ENCODE peak calls at places on chromosomes 4 and X, in five cellular contexts. P is IMR-90, U is H9, M is neuronal stem cell, C is H1. G is an unnamed sample.

GRCh38 chr4:140688711-140689598 is 67.2 kb downstream of the TBC1D9 start:
- DNase-seq in P (peak; percentile 23), U (no peak), M (no peak), C (no peak), G (no peak)

GRCh38 chrX:108000751-108001150 is 18.6 kb upstream of the TEX13B start:
- DNase-seq in P (no peak), U (no peak), M (no peak), C (no peak), G (no peak)

GRCh38 chrX:155070975-155071693 is at the start of the genes BRCC3, CMC4 and MTCP1:
- DNase-seq in P (peak; percentile 79), U (peak; percentile 80), M (peak; percentile 60), C (peak; percentile 69), G (peak; percentile 72)

GRCh38 chr4:25104561-25104960 is 55.7 kb downstream of the SEPSECS start:
- DNase-seq in P (no peak), U (peak; percentile 4), M (no peak), C (peak; percentile 10), G (no peak)

GRCh38 chr4:154064244-154064643 is 275.4 kb upstream of the SFRP2 start:
- DNase-seq in P (no peak), U (peak; percentile 40), M (no peak), C (peak; percentile 46), G (no peak)

GRCh38 chr4:147312376-147313046 is 168.4 kb upstream of the EDNRA start:
- DNase-seq in P (peak; percentile 81), U (no peak), M (no peak), C (no peak), G (no peak)

GRCh38 chrX:107676559-107677378 is 48.5 kb downstream of the PRPS1 start:
- DNase-seq in P (peak; percentile 84), U (no peak), M (no peak), C (no peak), G (peak; percentile 54)

GRCh38 chr4:173450281-173450680 is 51.4 kb upstream of the SCRG1 start:
- DNase-seq in P (peak; percentile 9), U (no peak), M (no peak), C (no peak), G (peak; percentile 20)

GRCh38 chr4:161393614-161394013 is 770.2 kb downstream of the FSTL5 start:
- DNase-seq in P (no peak), U (peak; percentile 50), M (no peak), C (no peak), G (no peak)

GRCh38 chr4:168886361-168886760 is 123.7 kb downstream of the CBR4 start:
- DNase-seq in P (peak; percentile 81), U (no peak), M (no peak), C (no peak), G (peak; percentile 53)

GRCh38 chrX:110417128-110417527 is 58.5 kb downstream of the RTL9 start:
- DNase-seq in P (no peak), U (no peak), M (no peak), C (no peak), G (no peak)

GRCh38 chrX:110418857-110419249 is 60.2 kb downstream of the RTL9 start:
- DNase-seq in P (peak; percentile 86), U (no peak), M (no peak), C (no peak), G (no peak)

GRCh38 chrX:110420771-110421498 is 62.3 kb downstream of the RTL9 start:
- DNase-seq in P (peak; percentile 34), U (no peak), M (no peak), C (no peak), G (no peak)

GRCh38 chrX:110415440-110416167 is 57.0 kb downstream of the RTL9 start:
- DNase-seq in P (peak; percentile 74), U (no peak), M (no peak), C (no peak), G (no peak)

GRCh38 chrX:110418220-110418856 is 59.7 kb downstream of the RTL9 start:
- DNase-seq in P (peak; percentile 81), U (peak; percentile 55), M (no peak), C (no peak), G (no peak)
- H3K18ac ChIP-seq in P (peak overlapping the region; percentile 30), U (no peak overlapping the region), M (no peak overlapping the region), C (no peak overlapping the region), G (no peak overlapping the region)

GRCh38 chr4:76951333-76952033 is 1.9 kb downstream of the SEPTIN11 start:
- DNase-seq in P (no peak), U (no peak), M (no peak), C (no peak), G (no peak)

GRCh38 chr4:76948441-76949292 is 885 bp upstream of the SEPTIN11 start:
- DNase-seq in P (peak; percentile 76), U (peak; percentile 75), M (peak; percentile 82), C (no peak), G (peak; percentile 67)

GRCh38 chr4:76950052-76950845 is 697 bp downstream of the SEPTIN11 start:
- DNase-seq in P (no peak), U (no peak), M (peak; percentile 44), C (peak; percentile 68), G (peak; percentile 65)

GRCh38 chr4:76950846-76951321 is 1.3 kb downstream of the SEPTIN11 start:
- DNase-seq in P (peak; percentile 52), U (peak; percentile 51), M (no peak), C (no peak), G (peak; percentile 54)

DNA sequence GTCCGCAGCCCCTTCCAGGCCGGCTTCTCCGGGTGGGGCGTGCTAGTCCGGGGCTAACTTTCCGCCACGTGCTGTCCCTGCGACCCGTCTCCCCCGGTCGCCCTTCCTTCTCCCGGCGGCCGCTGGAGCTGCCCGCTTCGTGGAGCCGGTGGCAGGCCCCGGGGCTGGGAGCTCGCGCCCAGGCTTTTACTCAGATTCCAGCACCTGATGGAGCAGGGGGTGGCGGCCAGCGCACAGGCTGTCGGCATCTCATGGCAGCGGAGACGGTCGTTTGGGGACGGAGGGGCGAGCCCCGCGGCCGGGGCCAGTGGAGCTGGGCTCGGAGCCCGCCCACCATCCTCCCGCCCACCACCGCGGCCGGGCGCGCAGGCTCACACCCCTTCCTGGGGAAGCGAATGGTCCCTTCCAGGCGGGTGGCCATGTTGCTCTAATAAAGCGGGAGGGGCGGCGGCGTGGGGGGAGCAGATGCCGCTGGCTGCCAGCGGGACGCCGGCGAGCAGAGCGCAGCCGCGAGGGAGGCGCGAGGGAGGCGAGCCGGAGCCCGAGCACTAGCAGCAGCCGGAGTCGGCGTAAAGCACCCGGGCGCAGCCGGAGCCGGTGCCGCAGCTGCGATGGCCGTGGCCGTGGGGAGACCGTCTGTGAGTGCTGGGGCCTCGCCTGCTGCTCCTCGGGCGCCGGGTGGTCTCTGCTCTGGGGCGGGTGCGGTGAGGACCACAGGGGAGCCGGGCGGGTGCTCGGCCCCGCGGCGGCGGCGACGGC is at the start of gene SEPTIN11:
- DNase-seq in P (peak; percentile 93), U (peak; percentile 89), M (peak; percentile 93), C (peak; percentile 90), G (peak; percentile 87)
- H3K14ac ChIP-seq in P (peak within 1 kb of the TSS; percentile 79), U (peak within 1 kb of the TSS; percentile 62), M (peak within 1 kb of the TSS; percentile 92), C (no peak within 1 kb of the TSS), G (peak within 1 kb of the TSS; percentile 97)

GRCh38 chrX:7926501-7926900 is 712 bp downstream of the PNPLA4 start:
- DNase-seq in P (peak; percentile 0), U (no peak), M (no peak), C (no peak), G (no peak)

GRCh38 chrX:7926914-7927258 is 327 bp downstream of the PNPLA4 start:
- DNase-seq in P (no peak), U (no peak), M (no peak), C (no peak), G (no peak)

GRCh38 chrX:7921750-7922149 is 5.5 kb downstream of the PNPLA4 start:
- DNase-seq in P (no peak), U (no peak), M (no peak), C (no peak), G (no peak)

GRCh38 chrX:7925867-7926472 is 1.2 kb downstream of the PNPLA4 start:
- DNase-seq in P (peak; percentile 63), U (peak; percentile 59), M (peak; percentile 35), C (peak; percentile 46), G (peak; percentile 80)

GRCh38 chrX:7927259-7928167 is at the start of gene PNPLA4:
- DNase-seq in P (peak; percentile 64), U (peak; percentile 85), M (peak; percentile 66), C (peak; percentile 85), G (peak; percentile 83)
- H3K18ac ChIP-seq in P (peak within 1 kb of the TSS; percentile 50), U (peak within 1 kb of the TSS; percentile 80), M (peak within 1 kb of the TSS; percentile 38), C (peak within 1 kb of the TSS; percentile 93), G (peak within 1 kb of the TSS; percentile 67)

DNA sequence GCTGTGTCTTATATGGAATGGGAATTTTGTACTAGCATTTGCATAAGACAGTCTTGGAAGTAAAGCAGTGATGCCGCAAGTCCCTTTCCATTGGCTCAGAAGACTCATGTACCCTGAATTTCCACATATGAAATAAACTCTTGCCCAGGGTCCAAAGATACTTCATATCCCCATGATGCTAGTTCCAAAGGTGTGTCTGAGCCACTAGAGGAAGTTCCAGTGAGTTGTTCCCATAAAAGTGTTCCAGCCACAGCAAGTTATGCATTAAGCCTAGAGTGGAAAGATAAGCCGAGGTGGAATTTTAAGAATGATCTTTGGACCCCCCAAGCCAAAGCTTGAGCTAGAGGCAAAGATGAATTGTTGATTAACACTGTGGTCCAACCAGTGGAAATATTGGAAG is 9.3 kb upstream of the CEP135 start:
- DNase-seq in P (no peak), U (no peak), M (no peak), C (no peak), G (no peak)
- H3K14ac ChIP-seq in P (no peak overlapping the region), U (no peak overlapping the region), M (no peak overlapping the region), C (no peak overlapping the region), G (no peak overlapping the region)

GRCh38 chr4:39976141-39976944 is 1.4 kb downstream of the PDS5A start:
- DNase-seq in P (peak; percentile 82), U (peak; percentile 82), M (peak; percentile 80), C (peak; percentile 84), G (peak; percentile 90)
- H3K18ac ChIP-seq in P (peak overlapping the region; percentile 36), U (no peak overlapping the region), M (peak overlapping the region; percentile 99), C (peak overlapping the region; percentile 42), G (peak overlapping the region; percentile 67)